ENCODE peak calls at places on chromosome 5, in four cellular contexts. R, Y, D and L are unnamed samples.

GRCh38 chr5:143865421-143865820 is 53.5 kb downstream of the HMHB1 start:
- DNase-seq in R (no peak), Y (peak), D (no peak), L (no peak)

GRCh38 chr5:56412601-56413379 is 179.7 kb upstream of the ANKRD55 start:
- DNase-seq in R (peak), Y (no peak), D (peak), L (peak)

GRCh38 chr5:71973563-71973962 is 133.7 kb upstream of the MAP1B start:
- DNase-seq in R (no peak), Y (no peak), D (no peak), L (no peak)

GRCh38 chr5:141412853-141413539 is at the start of gene PCDHGA10:
- DNase-seq in R (no peak), Y (peak), D (peak), L (peak)

GRCh38 chr5:14204785-14205321 is 61.7 kb downstream of the TRIO start:
- DNase-seq in R (no peak), Y (no peak), D (peak), L (peak)

GRCh38 chr5:82922086-82922734 is 155.0 kb downstream of the TMEM167A start:
- DNase-seq in R (peak), Y (peak), D (no peak), L (no peak)

GRCh38 chr5:96936431-96937221 is 746 bp downstream of the LNPEP start:
- DNase-seq in R (peak), Y (peak), D (peak), L (no peak)

GRCh38 chr5:144368556-144368955 is 197.9 kb downstream of the KCTD16 start:
- DNase-seq in R (no peak), Y (no peak), D (peak), L (no peak)

GRCh38 chr5:140381972-140382371 is 19.7 kb upstream of the ANKHD1 start:
- DNase-seq in R (no peak), Y (no peak), D (no peak), L (no peak)

GRCh38 chr5:157918811-157919742 is 60.1 kb upstream of the CLINT1 start:
- DNase-seq in R (no peak), Y (no peak), D (no peak), L (no peak)

GRCh38 chr5:109676920-109677319 is 12.8 kb upstream of the MAN2A1 start:
- DNase-seq in R (no peak), Y (no peak), D (no peak), L (peak)